ENCODE peak calls at places on chromosomes 7 and 10, in five cellular contexts. N is H1, R is sigmoid colon, A is upper lobe of left lung, Y is transverse colon. O is an unnamed sample.

GRCh38 chr7:150871601-150872000 is 19.3 kb downstream of the AOC1 start:
- DNase-seq in Y (no peak), A (no peak), N (no peak), R (no peak), O (no peak)

GRCh38 chr10:43596546-43596945 is 9.7 kb upstream of the ZNF485 start:
- DNase-seq in N (no peak), R (no peak), A (no peak), Y (no peak), O (no peak)

GRCh38 chr7:42573904-42574692 is 337.1 kb upstream of the GLI3 start:
- DNase-seq in A (no peak), Y (no peak), N (no peak), R (no peak), O (no peak)

GRCh38 chr7:104982773-104983619 is 31.0 kb upstream of the KMT2E start:
- DNase-seq in Y (no peak), N (no peak), A (no peak), R (no peak), O (no peak)

GRCh38 chr10:117543999-117544728 is 1.6 kb downstream of the EMX2 start:
- DNase-seq in R (no peak), A (peak; percentile 67), N (no peak), Y (no peak), O (no peak)

GRCh38 chr10:51867956-51868355 is 168.6 kb upstream of the CSTF2T start:
- DNase-seq in A (no peak), N (no peak), Y (no peak), R (no peak), O (no peak)

GRCh38 chr7:44658979-44659378 is 52.6 kb downstream of the OGDH start:
- DNase-seq in R (no peak), Y (no peak), A (no peak), N (no peak), O (no peak)

GRCh38 chr7:129951076-129952011 is 1.4 kb downstream of the UBE2H start:
- DNase-seq in N (no peak), A (no peak), Y (peak; percentile 24), R (peak; percentile 65), O (no peak)

GRCh38 chr10:60856405-60856804 is 78.1 kb downstream of the CDK1 start:
- DNase-seq in A (no peak), N (no peak), Y (no peak), R (no peak), O (no peak)

GRCh38 chr7:33883566-33883965 is 21.8 kb upstream of the BMPER start:
- DNase-seq in R (no peak), N (no peak), A (no peak), Y (no peak), O (peak; percentile 60)

GRCh38 chr7:33882950-33883349 is 22.4 kb upstream of the BMPER start:
- DNase-seq in N (no peak), A (no peak), Y (no peak), R (no peak), O (peak; percentile 8)

GRCh38 chr7:33881316-33881715 is 24.0 kb upstream of the BMPER start:
- DNase-seq in Y (no peak), N (no peak), R (no peak), A (no peak), O (no peak)

GRCh38 chr7:33880787-33881186 is 24.6 kb upstream of the BMPER start:
- DNase-seq in R (no peak), Y (no peak), A (no peak), N (no peak), O (no peak)

DNA sequence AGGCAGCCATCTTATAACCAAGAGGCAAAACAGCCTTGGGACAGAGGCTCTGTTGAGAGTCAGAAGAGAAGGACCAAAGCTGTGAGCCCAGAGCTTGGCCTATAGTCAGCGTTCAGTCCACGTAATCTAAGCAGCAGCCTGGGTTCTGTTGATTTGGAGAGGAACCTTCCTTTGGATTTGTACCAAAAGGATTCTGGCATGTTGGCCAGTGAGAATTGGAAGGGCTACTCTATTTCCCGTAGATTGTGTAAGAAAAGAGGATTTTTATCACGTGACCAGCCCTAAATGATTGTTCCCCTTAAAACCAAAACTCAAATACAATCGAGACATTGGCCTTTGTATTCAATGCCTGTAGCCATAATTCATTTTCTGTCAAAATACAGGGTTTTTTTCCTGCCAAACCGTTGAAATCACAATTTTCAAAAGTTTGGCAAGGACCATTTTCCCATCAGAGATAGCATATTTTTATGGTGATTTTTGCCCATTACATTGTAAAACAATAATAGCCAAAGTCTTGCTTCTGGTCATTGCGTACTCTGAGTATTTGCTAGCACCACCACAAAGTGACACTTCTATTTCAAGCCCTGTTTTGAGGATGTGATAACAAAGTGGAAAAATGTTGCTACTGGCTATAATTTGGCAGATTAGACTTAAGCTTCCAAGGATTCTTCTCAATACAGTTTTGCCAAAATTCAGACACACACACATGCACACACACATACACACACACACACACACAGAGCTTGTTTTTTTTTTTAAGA is 23.1 kb upstream of the BMPER start:
- DNase-seq in Y (no peak), A (no peak), R (peak; percentile 83), N (no peak), O (peak; percentile 92)
- TF ChIP-seq POLR2AphosphoS5 in Y (no peak), A (no peak), R (peak; percentile 27), N (no peak), O (no peak)

DNA sequence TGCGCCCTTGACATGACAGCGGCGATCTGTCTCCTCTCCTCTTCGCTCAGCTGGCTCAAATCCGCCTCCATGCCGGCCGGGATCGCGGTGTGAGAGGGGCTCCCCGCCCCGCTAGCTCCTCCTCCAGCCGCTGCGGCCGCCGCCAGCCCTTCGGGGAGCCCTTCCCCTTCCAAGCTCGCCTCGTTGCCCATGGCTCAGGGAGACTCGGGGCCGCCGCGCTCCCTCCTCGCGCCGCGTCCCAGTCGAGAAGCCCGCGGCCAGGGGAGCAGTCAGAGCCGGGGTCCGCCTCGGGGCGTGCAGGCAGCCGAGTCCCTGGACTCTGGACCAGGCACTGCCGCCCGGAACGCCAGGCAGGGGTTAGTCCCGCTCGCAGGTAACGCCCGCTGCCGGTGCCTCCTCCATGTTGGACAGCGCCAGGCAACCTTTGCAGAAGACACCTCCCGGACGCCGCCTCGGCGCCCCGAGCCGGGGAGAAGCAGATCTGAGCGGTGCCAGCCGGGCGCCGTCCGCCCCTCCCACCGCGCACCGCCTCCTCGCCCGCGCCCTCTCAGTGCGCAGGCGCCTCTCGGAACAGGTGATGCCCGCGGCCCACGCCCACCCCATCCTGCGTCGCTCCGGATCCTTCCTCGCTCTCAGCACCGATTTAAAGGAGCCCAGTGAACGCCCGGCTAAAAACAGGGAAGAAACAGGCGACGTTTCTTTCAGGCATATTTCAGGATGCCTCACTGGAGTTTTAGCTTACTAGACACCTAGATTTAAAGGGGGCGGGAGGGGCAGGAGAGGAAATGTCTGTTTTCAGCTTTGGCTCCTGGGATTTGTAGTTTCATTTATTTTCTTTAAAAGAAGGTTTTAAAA is at the start of gene PCLO:
- DNase-seq in R (peak; percentile 61), N (peak; percentile 78), Y (peak; percentile 90), A (peak; percentile 95), O (no peak)
- TF ChIP-seq POLR2A in R (no peak), N (peak; percentile 90), Y (peak; percentile 67), A (no peak), O (no peak)

GRCh38 chr10:35642023-35642792 is at the start of gene FZD8:
- DNase-seq in A (peak; percentile 97), N (no peak), Y (peak; percentile 93), R (peak; percentile 96), O (peak; percentile 97)
- TF ChIP-seq EP300 in A (no peak), N (no peak), Y (no peak), R (no peak), O (no peak)

GRCh38 chr10:114683593-114683992 is 25.5 kb upstream of the ABLIM1 start:
- DNase-seq in R (no peak), A (peak; percentile 25), Y (no peak), N (no peak), O (no peak)

GRCh38 chr10:114682532-114682931 is 24.5 kb upstream of the ABLIM1 start:
- DNase-seq in A (no peak), Y (no peak), R (no peak), N (no peak), O (no peak)

GRCh38 chr10:114684085-114684821 is 26.2 kb upstream of the ABLIM1 start:
- DNase-seq in A (peak; percentile 38), R (peak; percentile 69), Y (peak; percentile 80), N (no peak), O (no peak)

GRCh38 chr10:114682121-114682520 is 24.0 kb upstream of the ABLIM1 start:
- DNase-seq in R (no peak), N (no peak), Y (no peak), A (no peak), O (no peak)

GRCh38 chr10:114683162-114683561 is 25.1 kb upstream of the ABLIM1 start:
- DNase-seq in R (no peak), Y (no peak), A (no peak), N (no peak), O (no peak)
- TF ChIP-seq POLR2AphosphoS5 in R (no peak), Y (no peak), A (no peak), N (no peak), O (no peak)